ENCODE peak calls at places on chromosomes 12 and 14, in eight cellular contexts. F, B, H, J, X, U, O and Y are unnamed samples.

GRCh38 chr14:56117765-56118610 is at the start of gene PELI2:
- DNase-seq in U (peak; percentile 84), H (peak; percentile 86), B (peak; percentile 77), X (no peak), O (peak; percentile 66), F (no peak), J (peak; percentile 76), Y (peak; percentile 68)

GRCh38 chr14:68762944-68763831 is 29.7 kb downstream of the ZFP36L1 start:
- DNase-seq in J (no peak), F (no peak), U (no peak), X (peak; percentile 34), O (no peak), H (no peak), B (no peak), Y (peak; percentile 75)

GRCh38 chr12:59689776-59690175 is 93.9 kb downstream of the SLC16A7 start:
- DNase-seq in B (no peak), F (no peak), H (no peak), J (no peak), O (no peak), U (no peak), X (no peak), Y (peak; percentile 14)

GRCh38 chr14:65803886-65804285 is 391.4 kb downstream of the FUT8 start:
- DNase-seq in B (no peak), X (no peak), O (no peak), H (no peak), F (no peak), J (no peak), U (no peak), Y (no peak)

GRCh38 chr12:12350868-12351463 is 924 bp upstream of the MANSC1 start:
- DNase-seq in U (no peak), X (peak; percentile 97), H (no peak), J (no peak), B (no peak), O (no peak), F (no peak), Y (no peak)

GRCh38 chr12:127280393-127281275 is 986.3 kb upstream of the TMEM132C start:
- DNase-seq in U (no peak), B (peak; percentile 26), F (peak; percentile 43), H (no peak), O (peak; percentile 42), J (peak; percentile 37), X (peak; percentile 39), Y (no peak)

GRCh38 chr12:125244338-125244737 is 179.1 kb downstream of the AACS start:
- DNase-seq in J (no peak), H (no peak), B (no peak), O (no peak), F (no peak), X (no peak), U (no peak), Y (no peak)

GRCh38 chr14:104864267-104865068 is 600 bp upstream of the CEP170B start:
- DNase-seq in J (no peak), X (peak; percentile 86), F (peak; percentile 83), B (no peak), O (no peak), U (no peak), H (no peak), Y (no peak)

GRCh38 chr12:53456654-53457366 is 4.9 kb downstream of the PCBP2 start:
- DNase-seq in X (no peak), H (no peak), J (no peak), O (no peak), F (no peak), B (no peak), U (no peak), Y (no peak)

GRCh38 chr14:22297376-22297775 is 291.6 kb downstream of the DAD1 start:
- DNase-seq in B (no peak), O (no peak), H (no peak), X (no peak), J (no peak), U (no peak), F (no peak), Y (no peak)

GRCh38 chr14:46368275-46368674 is 283.3 kb downstream of the RPL10L start:
- DNase-seq in O (no peak), H (no peak), U (no peak), F (no peak), B (no peak), X (no peak), J (no peak), Y (no peak)

GRCh38 chr12:94575024-94575423 is 75.3 kb downstream of the TMCC3 start:
- DNase-seq in U (no peak), J (no peak), F (no peak), X (no peak), B (no peak), H (no peak), O (no peak), Y (no peak)

GRCh38 chr12:5064913-5065490 is 21.3 kb downstream of the KCNA5 start:
- DNase-seq in H (no peak), J (no peak), U (no peak), O (no peak), X (no peak), F (no peak), B (no peak), Y (no peak)

GRCh38 chr12:121364657-121365265 is 12.6 kb upstream of the ANAPC5 start:
- DNase-seq in B (no peak), H (no peak), F (no peak), X (peak; percentile 78), U (peak; percentile 67), J (no peak), O (no peak), Y (no peak)

GRCh38 chr14:29548948-29549370 is 378.7 kb downstream of the PRKD1 start:
- DNase-seq in F (peak; percentile 61), H (peak; percentile 73), O (peak; percentile 5), B (no peak), J (no peak), U (peak; percentile 66), X (peak; percentile 39), Y (peak; percentile 80)

GRCh38 chr14:47447076-47447475 is 228.3 kb downstream of the MDGA2 start:
- DNase-seq in O (no peak), X (no peak), F (no peak), H (no peak), U (no peak), B (no peak), J (no peak), Y (no peak)

GRCh38 chr12:70393787-70394519 is 27.9 kb downstream of the KCNMB4 start:
- DNase-seq in O (no peak), H (no peak), B (no peak), J (no peak), X (peak; percentile 41), U (peak; percentile 19), F (no peak), Y (peak; percentile 71)

GRCh38 chr14:80202888-80203562 is 8.3 kb downstream of the DIO2 start:
- DNase-seq in B (no peak), H (no peak), O (peak; percentile 4), X (no peak), J (no peak), U (no peak), F (no peak), Y (no peak)

GRCh38 chr12:104280703-104281458 is 22.7 kb upstream of the EID3 start:
- DNase-seq in U (peak; percentile 88), O (no peak), J (no peak), B (no peak), H (no peak), X (peak; percentile 84), F (peak; percentile 67), Y (peak; percentile 77)

GRCh38 chr12:122094735-122095561 is 16.4 kb downstream of the MLXIP start:
- DNase-seq in H (no peak), F (no peak), X (no peak), O (no peak), J (no peak), U (peak; percentile 29), B (no peak), Y (peak; percentile 68)

GRCh38 chr12:81077686-81078441 is at the start of gene ACSS3:
- DNase-seq in O (no peak), J (no peak), X (no peak), H (peak; percentile 29), B (no peak), F (no peak), U (peak; percentile 50), Y (peak; percentile 74)

GRCh38 chr12:46357438-46358324 is 14.9 kb downstream of the SLC38A2 start:
- DNase-seq in O (no peak), J (no peak), F (peak; percentile 38), U (peak; percentile 90), H (no peak), X (peak; percentile 87), B (no peak), Y (peak; percentile 75)

GRCh38 chr14:30621354-30621953 is 665 bp upstream of the SCFD1 start:
- DNase-seq in X (peak; percentile 22), H (peak; percentile 28), F (peak; percentile 8), J (no peak), U (peak; percentile 11), B (no peak), O (no peak), Y (peak; percentile 45)

GRCh38 chr12:1448321-1448720 is 146.1 kb downstream of the FBXL14 start:
- DNase-seq in O (no peak), H (no peak), X (no peak), U (peak; percentile 21), B (no peak), J (no peak), F (no peak), Y (no peak)

GRCh38 chr14:104072586-104072985 is 12.9 kb upstream of the ASPG start:
- DNase-seq in B (no peak), F (no peak), X (peak; percentile 3), O (no peak), U (no peak), H (no peak), J (no peak), Y (no peak)

GRCh38 chr14:51018521-51018920 is 74.2 kb upstream of the PYGL start:
- DNase-seq in U (peak; percentile 46), O (no peak), F (no peak), B (no peak), X (no peak), J (no peak), H (no peak), Y (peak; percentile 63)

GRCh38 chr12:91913651-91914050 is 232.0 kb downstream of the BTG1 start:
- DNase-seq in F (no peak), O (no peak), B (no peak), X (no peak), J (no peak), H (no peak), U (no peak), Y (no peak)

GRCh38 chr12:59911516-59911915 is 315.7 kb downstream of the SLC16A7 start:
- DNase-seq in X (no peak), F (no peak), B (no peak), O (no peak), H (no peak), J (no peak), U (no peak), Y (peak; percentile 15)

GRCh38 chr14:100673085-100673806 is 53.4 kb upstream of the DLK1 start:
- DNase-seq in H (no peak), U (no peak), B (no peak), X (no peak), O (no peak), F (no peak), J (no peak), Y (no peak)

GRCh38 chr14:94888108-94888507 is 118.2 kb upstream of the GSC start:
- DNase-seq in O (no peak), B (peak; percentile 43), X (no peak), F (no peak), J (no peak), H (peak; percentile 76), U (no peak), Y (no peak)

GRCh38 chr12:89177802-89178201 is 174.5 kb downstream of the DUSP6 start:
- DNase-seq in F (no peak), J (no peak), H (no peak), U (no peak), B (no peak), X (no peak), O (no peak), Y (no peak)

GRCh38 chr12:121523741-121524140 is 57.1 kb downstream of the KDM2B start:
- DNase-seq in U (no peak), H (peak; percentile 59), O (no peak), B (no peak), X (no peak), J (no peak), F (no peak), Y (no peak)

GRCh38 chr12:26818636-26819035 is 14.4 kb downstream of the ITPR2 start:
- DNase-seq in J (no peak), U (no peak), B (no peak), O (no peak), H (no peak), X (no peak), F (no peak), Y (no peak)

GRCh38 chr12:63916561-63917476 is 72.3 kb downstream of the SRGAP1 start:
- DNase-seq in F (peak; percentile 35), X (no peak), J (no peak), U (peak; percentile 32), O (no peak), B (no peak), H (no peak), Y (no peak)